ENCODE peak calls at places on chromosomes 3 and 15, in eight cellular contexts. One of them, this sample, is unnamed. For H3K4me1, the result is how much of the 10 kb centered on the place peaks cover.

GRCh38 chr3:34176723-34177122 is 378.3 kb downstream of the PDCD6IP start:
- DNase-seq in mammary epithelial cell: no peak
- DNase-seq in cardiac muscle cell: no peak
- DNase-seq in pancreas: no peak
- DNase-seq in uterus: no peak
- DNase-seq in A549: no peak
- DNase-seq in transverse colon: no peak
- DNase-seq in CD8-positive, alpha-beta memory T cell: no peak
- DNase-seq in this sample: no peak

GRCh38 chr3:72157782-72158638 is 373.1 kb upstream of the PROK2 start:
- DNase-seq in mammary epithelial cell: no peak
- DNase-seq in cardiac muscle cell: no peak
- DNase-seq in pancreas: no peak
- DNase-seq in uterus: no peak
- DNase-seq in A549: no peak
- DNase-seq in transverse colon: no peak
- DNase-seq in CD8-positive, alpha-beta memory T cell: no peak
- DNase-seq in this sample: no peak

GRCh38 chr15:26082833-26083174 is 219.7 kb upstream of the ATP10A start:
- DNase-seq in mammary epithelial cell: no peak
- DNase-seq in cardiac muscle cell: no peak
- DNase-seq in pancreas: no peak
- DNase-seq in uterus: no peak
- DNase-seq in A549: no peak
- DNase-seq in transverse colon: no peak
- DNase-seq in CD8-positive, alpha-beta memory T cell: no peak
- DNase-seq in this sample: peak

GRCh38 chr3:3665546-3665945 is 133.7 kb upstream of the LRRN1 start:
- DNase-seq in mammary epithelial cell: no peak
- DNase-seq in cardiac muscle cell: no peak
- DNase-seq in pancreas: no peak
- DNase-seq in uterus: no peak
- DNase-seq in A549: no peak
- DNase-seq in transverse colon: no peak
- DNase-seq in CD8-positive, alpha-beta memory T cell: no peak
- DNase-seq in this sample: no peak

GRCh38 chr15:35691176-35691761 is 145.3 kb upstream of the DPH6 start:
- DNase-seq in mammary epithelial cell: no peak
- DNase-seq in cardiac muscle cell: no peak
- DNase-seq in pancreas: no peak
- DNase-seq in uterus: no peak
- DNase-seq in A549: no peak
- DNase-seq in transverse colon: no peak
- DNase-seq in CD8-positive, alpha-beta memory T cell: no peak
- DNase-seq in this sample: no peak

GRCh38 chr15:70597056-70597603 is 166.2 kb downstream of the UACA start:
- DNase-seq in mammary epithelial cell: peak
- DNase-seq in cardiac muscle cell: no peak
- DNase-seq in pancreas: no peak
- DNase-seq in uterus: no peak
- DNase-seq in A549: peak
- DNase-seq in transverse colon: no peak
- DNase-seq in CD8-positive, alpha-beta memory T cell: no peak
- DNase-seq in this sample: no peak

GRCh38 chr3:42490243-42490642 is 12.2 kb upstream of the VIPR1 start:
- DNase-seq in mammary epithelial cell: peak
- DNase-seq in cardiac muscle cell: peak
- DNase-seq in pancreas: peak
- DNase-seq in uterus: no peak
- DNase-seq in A549: peak
- DNase-seq in transverse colon: peak
- DNase-seq in CD8-positive, alpha-beta memory T cell: no peak
- DNase-seq in this sample: no peak

GRCh38 chr3:191141728-191142127 is 57.3 kb upstream of the OSTN start:
- DNase-seq in mammary epithelial cell: peak
- DNase-seq in cardiac muscle cell: peak
- DNase-seq in pancreas: no peak
- DNase-seq in uterus: no peak
- DNase-seq in A549: peak
- DNase-seq in transverse colon: no peak
- DNase-seq in CD8-positive, alpha-beta memory T cell: no peak
- DNase-seq in this sample: no peak

GRCh38 chr15:48590704-48591103 is 54.8 kb downstream of the FBN1 start:
- DNase-seq in mammary epithelial cell: no peak
- DNase-seq in cardiac muscle cell: peak
- DNase-seq in pancreas: no peak
- DNase-seq in uterus: no peak
- DNase-seq in A549: no peak
- DNase-seq in transverse colon: no peak
- DNase-seq in CD8-positive, alpha-beta memory T cell: no peak
- DNase-seq in this sample: no peak

GRCh38 chr3:14795996-14796395 is 22.8 kb upstream of the FGD5 start:
- DNase-seq in mammary epithelial cell: no peak
- DNase-seq in cardiac muscle cell: no peak
- DNase-seq in pancreas: no peak
- DNase-seq in uterus: no peak
- DNase-seq in A549: no peak
- DNase-seq in transverse colon: no peak
- DNase-seq in CD8-positive, alpha-beta memory T cell: no peak
- DNase-seq in this sample: no peak

GRCh38 chr15:80885180-80885579 is 104.4 kb downstream of the MESD start:
- DNase-seq in mammary epithelial cell: no peak
- DNase-seq in cardiac muscle cell: no peak
- DNase-seq in pancreas: no peak
- DNase-seq in uterus: no peak
- DNase-seq in A549: no peak
- DNase-seq in transverse colon: no peak
- DNase-seq in CD8-positive, alpha-beta memory T cell: no peak
- DNase-seq in this sample: no peak

GRCh38 chr15:89829616-89830440 is 15.2 kb upstream of the ANPEP start:
- DNase-seq in mammary epithelial cell: no peak
- DNase-seq in cardiac muscle cell: no peak
- DNase-seq in pancreas: no peak
- DNase-seq in uterus: no peak
- DNase-seq in A549: no peak
- DNase-seq in transverse colon: no peak
- DNase-seq in CD8-positive, alpha-beta memory T cell: no peak
- DNase-seq in this sample: no peak

GRCh38 chr15:42707068-42707467 is 29.9 kb downstream of the CDAN1 start:
- DNase-seq in mammary epithelial cell: peak
- DNase-seq in cardiac muscle cell: peak
- DNase-seq in pancreas: no peak
- DNase-seq in uterus: no peak
- DNase-seq in A549: peak
- DNase-seq in transverse colon: no peak
- DNase-seq in CD8-positive, alpha-beta memory T cell: no peak
- DNase-seq in this sample: no peak

GRCh38 chr3:64399205-64399800 is 174.0 kb upstream of the PRICKLE2 start:
- DNase-seq in mammary epithelial cell: peak
- DNase-seq in cardiac muscle cell: peak
- DNase-seq in pancreas: no peak
- DNase-seq in uterus: peak
- DNase-seq in A549: peak
- DNase-seq in transverse colon: no peak
- DNase-seq in CD8-positive, alpha-beta memory T cell: no peak
- DNase-seq in this sample: no peak

GRCh38 chr3:42031808-42032475 is 59.2 kb upstream of the TRAK1 start:
- DNase-seq in mammary epithelial cell: no peak
- DNase-seq in cardiac muscle cell: peak
- DNase-seq in pancreas: no peak
- DNase-seq in uterus: no peak
- DNase-seq in A549: no peak
- DNase-seq in transverse colon: no peak
- DNase-seq in CD8-positive, alpha-beta memory T cell: no peak
- DNase-seq in this sample: no peak

GRCh38 chr3:14884665-14885064 is 62.7 kb upstream of the NR2C2 start:
- DNase-seq in mammary epithelial cell: no peak
- DNase-seq in cardiac muscle cell: no peak
- DNase-seq in pancreas: no peak
- DNase-seq in uterus: no peak
- DNase-seq in A549: no peak
- DNase-seq in transverse colon: no peak
- DNase-seq in CD8-positive, alpha-beta memory T cell: no peak
- DNase-seq in this sample: peak

GRCh38 chr3:55658297-55659022 is 171.4 kb upstream of the WNT5A start:
- DNase-seq in mammary epithelial cell: no peak
- DNase-seq in cardiac muscle cell: no peak
- DNase-seq in pancreas: no peak
- DNase-seq in uterus: no peak
- DNase-seq in A549: no peak
- DNase-seq in transverse colon: no peak
- DNase-seq in CD8-positive, alpha-beta memory T cell: no peak
- DNase-seq in this sample: no peak

GRCh38 chr3:88219138-88219792 is 69.5 kb downstream of the C3orf38 start:
- DNase-seq in mammary epithelial cell: peak
- DNase-seq in cardiac muscle cell: peak
- DNase-seq in pancreas: no peak
- DNase-seq in uterus: no peak
- DNase-seq in A549: peak
- DNase-seq in transverse colon: peak
- DNase-seq in CD8-positive, alpha-beta memory T cell: no peak
- DNase-seq in this sample: peak

GRCh38 chr3:57444469-57444868 is 99.7 kb downstream of the DNAH12 start:
- DNase-seq in mammary epithelial cell: no peak
- DNase-seq in cardiac muscle cell: no peak
- DNase-seq in pancreas: no peak
- DNase-seq in uterus: no peak
- DNase-seq in A549: no peak
- DNase-seq in transverse colon: no peak
- DNase-seq in CD8-positive, alpha-beta memory T cell: no peak
- DNase-seq in this sample: no peak

GRCh38 chr3:194908972-194909371 is 223.3 kb downstream of the FAM43A start:
- DNase-seq in mammary epithelial cell: no peak
- DNase-seq in cardiac muscle cell: peak
- DNase-seq in pancreas: no peak
- DNase-seq in uterus: no peak
- DNase-seq in A549: no peak
- DNase-seq in transverse colon: no peak
- DNase-seq in CD8-positive, alpha-beta memory T cell: no peak
- DNase-seq in this sample: no peak

GRCh38 chr3:194908432-194908966 is 222.8 kb downstream of the FAM43A start:
- DNase-seq in mammary epithelial cell: no peak
- DNase-seq in cardiac muscle cell: no peak
- DNase-seq in pancreas: no peak
- DNase-seq in uterus: no peak
- DNase-seq in A549: no peak
- DNase-seq in transverse colon: no peak
- DNase-seq in CD8-positive, alpha-beta memory T cell: no peak
- DNase-seq in this sample: no peak

GRCh38 chr3:194906970-194907629 is 221.4 kb downstream of the FAM43A start:
- DNase-seq in mammary epithelial cell: no peak
- DNase-seq in cardiac muscle cell: no peak
- DNase-seq in pancreas: no peak
- DNase-seq in uterus: no peak
- DNase-seq in A549: no peak
- DNase-seq in transverse colon: no peak
- DNase-seq in CD8-positive, alpha-beta memory T cell: no peak
- DNase-seq in this sample: no peak

GRCh38 chr3:194905696-194906095 is 220.0 kb downstream of the FAM43A start:
- DNase-seq in mammary epithelial cell: peak
- DNase-seq in cardiac muscle cell: peak
- DNase-seq in pancreas: no peak
- DNase-seq in uterus: no peak
- DNase-seq in A549: no peak
- DNase-seq in transverse colon: no peak
- DNase-seq in CD8-positive, alpha-beta memory T cell: no peak
- DNase-seq in this sample: no peak

DNA sequence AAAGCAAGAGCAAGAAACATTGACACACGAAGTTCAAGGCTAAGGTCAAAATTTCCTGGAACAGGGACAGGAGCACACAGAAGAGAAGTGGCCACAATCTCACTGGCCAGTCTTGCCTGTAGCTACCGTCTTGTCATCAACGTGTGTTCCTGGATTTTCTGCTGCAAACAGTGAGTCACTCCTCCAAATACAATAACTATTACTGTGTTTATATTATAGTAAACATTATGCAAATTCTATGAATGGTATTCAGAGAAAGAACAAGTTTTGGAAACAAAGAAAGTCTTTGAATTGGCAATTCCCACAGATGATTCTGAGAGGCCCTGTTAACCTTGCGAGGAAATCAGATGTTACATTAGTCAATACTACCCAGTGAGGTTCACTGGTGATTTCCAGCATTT is 220.5 kb downstream of the FAM43A start:
- DNase-seq in mammary epithelial cell: peak
- DNase-seq in cardiac muscle cell: peak
- DNase-seq in pancreas: no peak
- DNase-seq in uterus: no peak
- DNase-seq in A549: no peak
- DNase-seq in transverse colon: no peak
- DNase-seq in CD8-positive, alpha-beta memory T cell: no peak
- DNase-seq in this sample: no peak
- H3K27ac ChIP-seq in mammary epithelial cell: no peak
- H3K27ac ChIP-seq in cardiac muscle cell: no peak
- H3K27ac ChIP-seq in pancreas: no peak
- H3K27ac ChIP-seq in uterus: no peak
- H3K27ac ChIP-seq in A549: no peak
- H3K27ac ChIP-seq in transverse colon: no peak
- H3K27ac ChIP-seq in CD8-positive, alpha-beta memory T cell: no peak
- H3K27ac ChIP-seq in this sample: no peak

GRCh38 chr3:136247855-136248254 is 2.3 kb upstream of the PCCB start:
- DNase-seq in mammary epithelial cell: no peak
- DNase-seq in cardiac muscle cell: no peak
- DNase-seq in pancreas: no peak
- DNase-seq in uterus: no peak
- DNase-seq in A549: no peak
- DNase-seq in transverse colon: no peak
- DNase-seq in CD8-positive, alpha-beta memory T cell: no peak
- DNase-seq in this sample: no peak
- H3K4me1 ChIP-seq in mammary epithelial cell: under half
- H3K4me1 ChIP-seq in cardiac muscle cell: under half
- H3K4me1 ChIP-seq in pancreas: under half
- H3K4me1 ChIP-seq in uterus: under half
- H3K4me1 ChIP-seq in A549: under half
- H3K4me1 ChIP-seq in transverse colon: under half
- H3K4me1 ChIP-seq in CD8-positive, alpha-beta memory T cell: under half
- H3K4me1 ChIP-seq in this sample: under half

GRCh38 chr3:149659173-149659468 is 1.3 kb upstream of the WWTR1 start:
- DNase-seq in mammary epithelial cell: no peak
- DNase-seq in cardiac muscle cell: no peak
- DNase-seq in pancreas: no peak
- DNase-seq in uterus: no peak
- DNase-seq in A549: no peak
- DNase-seq in transverse colon: no peak
- DNase-seq in CD8-positive, alpha-beta memory T cell: no peak
- DNase-seq in this sample: no peak
- H3K4me3 ChIP-seq in mammary epithelial cell: peak
- H3K4me3 ChIP-seq in cardiac muscle cell: no peak
- H3K4me3 ChIP-seq in pancreas: no peak
- H3K4me3 ChIP-seq in uterus: peak
- H3K4me3 ChIP-seq in A549: peak
- H3K4me3 ChIP-seq in transverse colon: no peak
- H3K4me3 ChIP-seq in CD8-positive, alpha-beta memory T cell: no peak
- H3K4me3 ChIP-seq in this sample: no peak

DNA sequence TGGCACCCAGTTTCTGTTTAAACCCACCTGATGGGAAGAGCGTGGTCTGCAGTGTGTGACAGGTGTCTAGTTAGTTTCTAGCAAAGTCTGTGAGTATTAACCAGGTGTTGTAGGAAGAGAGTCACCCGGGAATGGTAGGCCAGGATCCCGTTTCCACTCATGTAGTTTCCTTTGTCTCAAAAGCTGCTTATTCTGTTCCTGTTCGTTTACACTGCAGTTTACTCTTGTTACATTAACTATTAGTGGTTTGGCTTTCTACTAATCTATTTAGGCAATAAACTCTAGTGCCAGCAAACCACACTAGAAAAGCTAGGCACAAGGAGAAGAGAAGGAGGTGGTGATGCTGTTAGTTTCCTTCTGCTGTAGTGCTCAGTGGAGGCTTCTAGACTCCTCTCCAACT is 32.7 kb downstream of the WDR76 start:
- DNase-seq in mammary epithelial cell: no peak
- DNase-seq in cardiac muscle cell: no peak
- DNase-seq in pancreas: no peak
- DNase-seq in uterus: no peak
- DNase-seq in A549: no peak
- DNase-seq in transverse colon: no peak
- DNase-seq in CD8-positive, alpha-beta memory T cell: no peak
- DNase-seq in this sample: no peak
- H3K27ac ChIP-seq in mammary epithelial cell: no peak
- H3K27ac ChIP-seq in cardiac muscle cell: no peak
- H3K27ac ChIP-seq in pancreas: no peak
- H3K27ac ChIP-seq in uterus: no peak
- H3K27ac ChIP-seq in A549: no peak
- H3K27ac ChIP-seq in transverse colon: no peak
- H3K27ac ChIP-seq in CD8-positive, alpha-beta memory T cell: no peak
- H3K27ac ChIP-seq in this sample: no peak

This sample was measured in CD4-positive, CD25-positive, alpha-beta regulatory T cell.